ENCODE peak calls at places on chromosomes 5 and 9, in four cellular contexts. C is keratinocyte, F is uterus, P is A549. K is an unnamed sample.
A peak's percentile ranks its signal among the peaks of the same experiment; 100 is the strongest.

GRCh38 chr9:33297455-33297854 is 7.1 kb downstream of the NFX1 start:
- DNase-seq in C (no peak), F (no peak), P (no peak), K (no peak)

GRCh38 chr5:107766439-107766838 is 95.7 kb upstream of the EFNA5 start:
- DNase-seq in C (no peak), F (no peak), P (no peak), K (no peak)

GRCh38 chr9:132588501-132589147 is 6.2 kb downstream of the BARHL1 start:
- DNase-seq in C (no peak), F (no peak), P (no peak), K (no peak)

GRCh38 chr5:54470677-54471076 is 15.2 kb downstream of the HSPB3 start:
- DNase-seq in C (no peak), F (no peak), P (no peak), K (no peak)

GRCh38 chr5:172896465-172896864 is 62.4 kb downstream of the ERGIC1 start:
- DNase-seq in C (no peak), F (no peak), P (no peak), K (no peak)

GRCh38 chr5:44389410-44389879 is at the start of gene FGF10:
- DNase-seq in C (no peak), F (peak; percentile 41), P (no peak), K (no peak)

GRCh38 chr5:158152151-158152550 is 293.2 kb upstream of the CLINT1 start:
- DNase-seq in C (no peak), F (no peak), P (no peak), K (no peak)

GRCh38 chr5:452856-453710 is 10.1 kb downstream of the EXOC3 start:
- DNase-seq in C (no peak), F (no peak), P (no peak), K (no peak)

GRCh38 chr9:125380406-125380805 is 118.8 kb downstream of the GAPVD1 start:
- DNase-seq in C (no peak), F (no peak), P (no peak), K (no peak)

GRCh38 chr5:86971034-86971511 is 296.6 kb upstream of the RASA1 start:
- DNase-seq in C (no peak), F (no peak), P (peak; percentile 31), K (no peak)

GRCh38 chr5:165457854-165458481 is 1952.5 kb downstream of the MAT2B start:
- DNase-seq in C (no peak), F (no peak), P (peak; percentile 31), K (peak; percentile 5)

GRCh38 chr9:78280982-78281668 is 15.8 kb upstream of the PSAT1 start:
- DNase-seq in C (no peak), F (peak; percentile 82), P (no peak), K (no peak)

GRCh38 chr9:136023401-136024225 is 62.4 kb upstream of the UBAC1 start:
- DNase-seq in C (no peak), F (peak; percentile 55), P (no peak), K (no peak)

GRCh38 chr5:149561848-149562247 is 10.6 kb upstream of the CSNK1A1 start:
- DNase-seq in C (peak; percentile 81), F (no peak), P (peak; percentile 88), K (peak; percentile 88)

GRCh38 chr5:128109766-128110165 is 26.2 kb downstream of the SLC12A2 start:
- DNase-seq in C (no peak), F (no peak), P (no peak), K (no peak)

GRCh38 chr5:74616236-74617146 is 24.0 kb downstream of the ENC1 start:
- DNase-seq in C (no peak), F (no peak), P (no peak), K (no peak)

GRCh38 chr5:65192326-65192725 is 289.4 kb downstream of the ADAMTS6 start:
- DNase-seq in C (no peak), F (no peak), P (no peak), K (no peak)

GRCh38 chr9:98117984-98118639 is 910 bp downstream of the TRIM14 start:
- DNase-seq in C (no peak), F (no peak), P (peak; percentile 62), K (no peak)

GRCh38 chr5:148760945-148761638 is 65.3 kb upstream of the ADRB2 start:
- DNase-seq in C (no peak), F (no peak), P (no peak), K (no peak)

GRCh38 chr5:136799806-136800372 is 434.5 kb upstream of the TRPC7 start:
- DNase-seq in C (no peak), F (no peak), P (no peak), K (no peak)

GRCh38 chr5:168269950-168270349 is 21.5 kb upstream of the WWC1 start:
- DNase-seq in C (no peak), F (no peak), P (peak; percentile 56), K (no peak)

GRCh38 chr9:108035485-108035884 is 545.9 kb upstream of the KLF4 start:
- DNase-seq in C (no peak), F (no peak), P (no peak), K (no peak)

GRCh38 chr5:16933337-16933736 is 2.8 kb downstream of the MYO10 start:
- DNase-seq in C (no peak), F (no peak), P (no peak), K (no peak)

GRCh38 chr5:57442080-57442839 is 40.4 kb downstream of the ACTBL2 start:
- DNase-seq in C (peak; percentile 28), F (no peak), P (peak; percentile 14), K (peak; percentile 54)

GRCh38 chr5:976849-977751 is 31.5 kb upstream of the NKD2 start:
- DNase-seq in C (no peak), F (no peak), P (no peak), K (no peak)

GRCh38 chr9:93258818-93259489 is 75.0 kb downstream of the WNK2 start:
- DNase-seq in C (no peak), F (peak; percentile 6), P (no peak), K (no peak)

GRCh38 chr5:100828756-100829342 is 74.2 kb downstream of the ST8SIA4 start:
- DNase-seq in C (no peak), F (no peak), P (no peak), K (no peak)

GRCh38 chr9:127116946-127117345 is 5.5 kb downstream of the ANGPTL2 start:
- DNase-seq in C (no peak), F (no peak), P (no peak), K (no peak)

GRCh38 chr9:96553070-96553469 is 66.6 kb downstream of the CDC14B start:
- DNase-seq in C (no peak), F (no peak), P (peak; percentile 13), K (peak; percentile 22)

GRCh38 chr5:117380316-117380715 is 805.7 kb upstream of the SEMA6A start:
- DNase-seq in C (no peak), F (no peak), P (no peak), K (no peak)

GRCh38 chr5:117379521-117379920 is 804.9 kb upstream of the SEMA6A start:
- DNase-seq in C (no peak), F (no peak), P (no peak), K (no peak)

GRCh38 chr5:117376748-117377147 is 802.1 kb upstream of the SEMA6A start:
- DNase-seq in C (no peak), F (no peak), P (no peak), K (no peak)
- H3K27ac ChIP-seq in C (no peak overlapping the region), F (no peak overlapping the region), P (no peak overlapping the region), K (no peak overlapping the region)

DNA sequence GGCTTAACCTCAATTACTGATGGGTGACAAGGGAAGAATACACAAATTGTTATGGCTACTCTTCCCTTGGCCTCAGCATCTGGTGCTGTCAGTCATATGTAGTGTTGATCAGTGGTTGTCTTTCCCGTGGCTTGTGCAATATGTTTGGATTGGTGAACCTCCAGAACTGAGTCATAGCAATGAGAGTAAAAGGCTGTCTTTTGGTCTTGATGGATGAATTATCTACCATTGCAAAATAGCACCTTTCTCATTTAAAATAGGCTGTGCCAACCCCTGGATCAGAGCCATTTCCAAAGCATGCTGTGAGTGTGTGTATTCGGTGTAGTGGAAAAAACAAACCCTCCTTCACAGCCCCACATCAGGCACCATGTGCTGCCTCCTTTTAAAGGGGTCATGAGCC is 14.6 kb upstream of the F2R start:
- DNase-seq in C (no peak), F (no peak), P (peak; percentile 71), K (peak; percentile 82)
- H3K27ac ChIP-seq in C (no peak overlapping the region), F (no peak overlapping the region), P (peak overlapping the region; percentile 27), K (no peak overlapping the region)

GRCh38 chr5:71974622-71975021 is 132.7 kb upstream of the MAP1B start:
- DNase-seq in C (no peak), F (no peak), P (peak; percentile 18), K (no peak)
- H3K27ac ChIP-seq in C (no peak overlapping the region), F (no peak overlapping the region), P (peak overlapping the region; percentile 73), K (no peak overlapping the region)

GRCh38 chr5:32710859-32711692 is at the start of gene NPR3:
- DNase-seq in C (no peak), F (no peak), P (peak; percentile 68), K (no peak)
- H3K27ac ChIP-seq in C (no peak within 1 kb of the TSS), F (peak within 1 kb of the TSS; percentile 21), P (peak within 1 kb of the TSS; percentile 91), K (no peak within 1 kb of the TSS)

DNA sequence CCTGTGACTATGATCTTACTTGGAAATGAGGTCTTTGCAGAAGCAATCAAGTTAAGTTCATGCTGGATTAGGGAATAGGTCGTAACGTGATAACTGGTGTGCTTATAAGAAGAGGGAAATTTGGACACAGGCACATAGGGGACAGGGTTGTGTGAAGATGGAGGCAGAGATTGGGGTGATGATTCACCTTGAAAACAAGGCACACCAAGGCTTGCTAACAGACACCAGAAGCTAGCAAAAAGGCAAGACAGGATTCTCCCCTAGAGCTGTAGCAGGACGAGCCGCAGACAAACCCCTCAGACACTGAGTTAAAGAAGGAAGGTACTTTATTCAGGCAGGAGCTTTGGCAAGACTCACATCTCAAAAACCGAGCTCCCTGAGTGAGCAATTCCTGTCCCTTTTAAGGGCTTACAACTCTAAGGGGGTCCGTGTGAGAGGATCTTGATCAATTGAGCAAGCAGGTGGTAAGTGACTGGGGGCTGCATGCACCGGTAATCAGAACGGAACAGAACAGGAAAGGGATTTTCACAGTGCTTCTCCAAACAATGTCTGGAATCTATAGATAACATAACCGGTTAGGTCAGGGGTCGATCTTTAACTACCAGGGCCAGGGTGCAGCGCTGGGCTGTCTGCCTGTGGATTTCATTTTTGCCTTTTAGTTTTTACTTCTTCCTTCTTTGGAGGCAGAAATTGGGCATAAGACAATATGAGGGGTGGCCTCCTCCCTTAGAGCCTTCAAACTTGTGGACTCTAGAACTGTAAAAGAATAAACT is 57.5 kb upstream of the S1PR3 start:
- DNase-seq in C (no peak), F (no peak), P (no peak), K (no peak)
- H3K27ac ChIP-seq in C (no peak overlapping the region), F (no peak overlapping the region), P (no peak overlapping the region), K (no peak overlapping the region)

DNA sequence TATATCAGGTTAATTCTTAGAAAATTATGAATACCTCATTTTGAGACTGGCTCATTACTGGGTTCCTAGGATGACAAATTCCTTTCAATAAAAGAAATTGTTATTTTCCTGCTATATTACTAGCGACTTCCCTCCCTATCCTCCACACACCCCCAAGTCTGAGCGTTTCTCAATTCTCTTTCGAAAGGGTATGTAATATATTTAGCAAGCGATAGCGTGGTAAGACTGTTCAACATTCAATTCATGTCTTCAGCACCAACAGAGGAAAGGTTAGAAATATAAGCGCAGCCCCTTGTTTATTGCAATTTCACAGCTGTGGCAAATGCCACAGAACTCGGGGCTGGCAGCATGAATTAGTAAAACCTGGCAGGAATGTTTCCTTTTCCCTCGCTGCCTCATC is 152.6 kb upstream of the TBCA start:
- DNase-seq in C (no peak), F (no peak), P (no peak), K (no peak)
- H3K27ac ChIP-seq in C (no peak overlapping the region), F (no peak overlapping the region), P (no peak overlapping the region), K (no peak overlapping the region)

GRCh38 chr9:91905958-91906585 is 44.0 kb downstream of the ROR2 start:
- DNase-seq in C (no peak), F (no peak), P (no peak), K (no peak)
- H3K27ac ChIP-seq in C (no peak overlapping the region), F (no peak overlapping the region), P (peak overlapping the region; percentile 19), K (no peak overlapping the region)

K was measured in epithelial cell of prostate.